ENCODE peak calls at places on chromosomes 1 and 21, in eight cellular contexts. One of them, this sample, is unnamed.

GRCh38 chr1:62689524-62689923 is 1.3 kb upstream of the DOCK7 start:
- DNase-seq in ELR: peak
- DNase-seq in stimulated activated CD4-positive, alpha-beta T cell treated with anti-CD3 and anti-CD28 coated beads, TNF-alpha, amount 100 ng/mL, for 1 hour: no peak
- DNase-seq in anterior cingulate cortex: no peak
- DNase-seq in sciatic nerve: no peak
- DNase-seq in heart left ventricle: no peak
- DNase-seq in coronary artery: no peak
- DNase-seq in cerebellar cortex: no peak
- DNase-seq in this sample: no peak

GRCh38 chr1:111944121-111944785 is 45.2 kb downstream of the KCND3 start:
- DNase-seq in ELR: no peak
- DNase-seq in stimulated activated CD4-positive, alpha-beta T cell treated with anti-CD3 and anti-CD28 coated beads, TNF-alpha, amount 100 ng/mL, for 1 hour: no peak
- DNase-seq in anterior cingulate cortex: no peak
- DNase-seq in sciatic nerve: no peak
- DNase-seq in heart left ventricle: peak
- DNase-seq in coronary artery: no peak
- DNase-seq in cerebellar cortex: peak
- DNase-seq in this sample: no peak

GRCh38 chr1:41762777-41763176 is 155.9 kb downstream of the HIVEP3 start:
- DNase-seq in ELR: no peak
- DNase-seq in stimulated activated CD4-positive, alpha-beta T cell treated with anti-CD3 and anti-CD28 coated beads, TNF-alpha, amount 100 ng/mL, for 1 hour: no peak
- DNase-seq in anterior cingulate cortex: no peak
- DNase-seq in sciatic nerve: no peak
- DNase-seq in heart left ventricle: no peak
- DNase-seq in coronary artery: no peak
- DNase-seq in cerebellar cortex: no peak
- DNase-seq in this sample: no peak

GRCh38 chr1:203408485-203409229 is 57.7 kb upstream of the FMOD start:
- DNase-seq in ELR: peak
- DNase-seq in stimulated activated CD4-positive, alpha-beta T cell treated with anti-CD3 and anti-CD28 coated beads, TNF-alpha, amount 100 ng/mL, for 1 hour: no peak
- DNase-seq in anterior cingulate cortex: no peak
- DNase-seq in sciatic nerve: peak
- DNase-seq in heart left ventricle: peak
- DNase-seq in coronary artery: peak
- DNase-seq in cerebellar cortex: peak
- DNase-seq in this sample: peak

GRCh38 chr1:65265296-65266271 is 43.8 kb upstream of the DNAJC6 start:
- DNase-seq in ELR: peak
- DNase-seq in stimulated activated CD4-positive, alpha-beta T cell treated with anti-CD3 and anti-CD28 coated beads, TNF-alpha, amount 100 ng/mL, for 1 hour: no peak
- DNase-seq in anterior cingulate cortex: no peak
- DNase-seq in sciatic nerve: peak
- DNase-seq in heart left ventricle: peak
- DNase-seq in coronary artery: no peak
- DNase-seq in cerebellar cortex: peak
- DNase-seq in this sample: peak

GRCh38 chr1:16318544-16318943 is 33.7 kb downstream of the FBXO42 start:
- DNase-seq in ELR: no peak
- DNase-seq in stimulated activated CD4-positive, alpha-beta T cell treated with anti-CD3 and anti-CD28 coated beads, TNF-alpha, amount 100 ng/mL, for 1 hour: no peak
- DNase-seq in anterior cingulate cortex: no peak
- DNase-seq in sciatic nerve: peak
- DNase-seq in heart left ventricle: peak
- DNase-seq in coronary artery: no peak
- DNase-seq in cerebellar cortex: no peak
- DNase-seq in this sample: no peak

GRCh38 chr1:19313961-19314882 is 2.1 kb downstream of the SLC66A1 start:
- DNase-seq in ELR: no peak
- DNase-seq in stimulated activated CD4-positive, alpha-beta T cell treated with anti-CD3 and anti-CD28 coated beads, TNF-alpha, amount 100 ng/mL, for 1 hour: no peak
- DNase-seq in anterior cingulate cortex: no peak
- DNase-seq in sciatic nerve: peak
- DNase-seq in heart left ventricle: no peak
- DNase-seq in coronary artery: no peak
- DNase-seq in cerebellar cortex: no peak
- DNase-seq in this sample: no peak

GRCh38 chr1:38436006-38436405 is 389.4 kb upstream of the POU3F1 start:
- DNase-seq in ELR: no peak
- DNase-seq in stimulated activated CD4-positive, alpha-beta T cell treated with anti-CD3 and anti-CD28 coated beads, TNF-alpha, amount 100 ng/mL, for 1 hour: no peak
- DNase-seq in anterior cingulate cortex: no peak
- DNase-seq in sciatic nerve: no peak
- DNase-seq in heart left ventricle: no peak
- DNase-seq in coronary artery: no peak
- DNase-seq in cerebellar cortex: no peak
- DNase-seq in this sample: no peak

GRCh38 chr1:99886179-99886578 is 36.0 kb downstream of the AGL start:
- DNase-seq in ELR: no peak
- DNase-seq in stimulated activated CD4-positive, alpha-beta T cell treated with anti-CD3 and anti-CD28 coated beads, TNF-alpha, amount 100 ng/mL, for 1 hour: no peak
- DNase-seq in anterior cingulate cortex: no peak
- DNase-seq in sciatic nerve: no peak
- DNase-seq in heart left ventricle: no peak
- DNase-seq in coronary artery: no peak
- DNase-seq in cerebellar cortex: no peak
- DNase-seq in this sample: no peak

GRCh38 chr1:118485757-118486156 is 300.7 kb upstream of the SPAG17 start:
- DNase-seq in ELR: no peak
- DNase-seq in stimulated activated CD4-positive, alpha-beta T cell treated with anti-CD3 and anti-CD28 coated beads, TNF-alpha, amount 100 ng/mL, for 1 hour: no peak
- DNase-seq in anterior cingulate cortex: no peak
- DNase-seq in sciatic nerve: no peak
- DNase-seq in heart left ventricle: no peak
- DNase-seq in coronary artery: no peak
- DNase-seq in cerebellar cortex: no peak
- DNase-seq in this sample: no peak

GRCh38 chr1:81410351-81410750 is 390.4 kb upstream of the ADGRL2 start:
- DNase-seq in ELR: no peak
- DNase-seq in stimulated activated CD4-positive, alpha-beta T cell treated with anti-CD3 and anti-CD28 coated beads, TNF-alpha, amount 100 ng/mL, for 1 hour: no peak
- DNase-seq in anterior cingulate cortex: no peak
- DNase-seq in sciatic nerve: no peak
- DNase-seq in heart left ventricle: no peak
- DNase-seq in coronary artery: no peak
- DNase-seq in cerebellar cortex: peak
- DNase-seq in this sample: no peak

GRCh38 chr21:21559285-21560045 is 561.3 kb downstream of the NCAM2 start:
- DNase-seq in ELR: no peak
- DNase-seq in stimulated activated CD4-positive, alpha-beta T cell treated with anti-CD3 and anti-CD28 coated beads, TNF-alpha, amount 100 ng/mL, for 1 hour: no peak
- DNase-seq in anterior cingulate cortex: no peak
- DNase-seq in sciatic nerve: no peak
- DNase-seq in heart left ventricle: no peak
- DNase-seq in coronary artery: no peak
- DNase-seq in cerebellar cortex: no peak
- DNase-seq in this sample: no peak

GRCh38 chr1:94982403-94982802 is 55.5 kb upstream of the CNN3 start:
- DNase-seq in ELR: no peak
- DNase-seq in stimulated activated CD4-positive, alpha-beta T cell treated with anti-CD3 and anti-CD28 coated beads, TNF-alpha, amount 100 ng/mL, for 1 hour: no peak
- DNase-seq in anterior cingulate cortex: no peak
- DNase-seq in sciatic nerve: no peak
- DNase-seq in heart left ventricle: no peak
- DNase-seq in coronary artery: no peak
- DNase-seq in cerebellar cortex: no peak
- DNase-seq in this sample: no peak

GRCh38 chr1:6491480-6491962 is at the start of gene PLEKHG5:
- DNase-seq in ELR: peak
- DNase-seq in stimulated activated CD4-positive, alpha-beta T cell treated with anti-CD3 and anti-CD28 coated beads, TNF-alpha, amount 100 ng/mL, for 1 hour: no peak
- DNase-seq in anterior cingulate cortex: no peak
- DNase-seq in sciatic nerve: no peak
- DNase-seq in heart left ventricle: no peak
- DNase-seq in coronary artery: no peak
- DNase-seq in cerebellar cortex: peak
- DNase-seq in this sample: no peak

GRCh38 chr1:115782571-115783281 is 14.2 kb upstream of the CASQ2 start:
- DNase-seq in ELR: peak
- DNase-seq in stimulated activated CD4-positive, alpha-beta T cell treated with anti-CD3 and anti-CD28 coated beads, TNF-alpha, amount 100 ng/mL, for 1 hour: no peak
- DNase-seq in anterior cingulate cortex: no peak
- DNase-seq in sciatic nerve: no peak
- DNase-seq in heart left ventricle: no peak
- DNase-seq in coronary artery: no peak
- DNase-seq in cerebellar cortex: no peak
- DNase-seq in this sample: no peak

GRCh38 chr1:44778705-44779576 is 3.6 kb downstream of the RPS8 start:
- DNase-seq in ELR: no peak
- DNase-seq in stimulated activated CD4-positive, alpha-beta T cell treated with anti-CD3 and anti-CD28 coated beads, TNF-alpha, amount 100 ng/mL, for 1 hour: no peak
- DNase-seq in anterior cingulate cortex: no peak
- DNase-seq in sciatic nerve: no peak
- DNase-seq in heart left ventricle: no peak
- DNase-seq in coronary artery: no peak
- DNase-seq in cerebellar cortex: no peak
- DNase-seq in this sample: no peak

GRCh38 chr1:228894442-228894989 is 159.2 kb downstream of the RHOU start:
- DNase-seq in ELR: no peak
- DNase-seq in stimulated activated CD4-positive, alpha-beta T cell treated with anti-CD3 and anti-CD28 coated beads, TNF-alpha, amount 100 ng/mL, for 1 hour: no peak
- DNase-seq in anterior cingulate cortex: no peak
- DNase-seq in sciatic nerve: no peak
- DNase-seq in heart left ventricle: no peak
- DNase-seq in coronary artery: peak
- DNase-seq in cerebellar cortex: no peak
- DNase-seq in this sample: no peak

GRCh38 chr1:156129687-156130577 is 15.4 kb downstream of the LMNA start:
- DNase-seq in ELR: peak
- DNase-seq in stimulated activated CD4-positive, alpha-beta T cell treated with anti-CD3 and anti-CD28 coated beads, TNF-alpha, amount 100 ng/mL, for 1 hour: peak
- DNase-seq in anterior cingulate cortex: no peak
- DNase-seq in sciatic nerve: peak
- DNase-seq in heart left ventricle: peak
- DNase-seq in coronary artery: peak
- DNase-seq in cerebellar cortex: peak
- DNase-seq in this sample: peak

GRCh38 chr1:100219879-100220278 is 29.8 kb downstream of the DBT start:
- DNase-seq in ELR: peak
- DNase-seq in stimulated activated CD4-positive, alpha-beta T cell treated with anti-CD3 and anti-CD28 coated beads, TNF-alpha, amount 100 ng/mL, for 1 hour: no peak
- DNase-seq in anterior cingulate cortex: no peak
- DNase-seq in sciatic nerve: no peak
- DNase-seq in heart left ventricle: no peak
- DNase-seq in coronary artery: no peak
- DNase-seq in cerebellar cortex: no peak
- DNase-seq in this sample: no peak

GRCh38 chr1:24191860-24192259 is 4.8 kb upstream of the IFNLR1 start:
- DNase-seq in ELR: peak
- DNase-seq in stimulated activated CD4-positive, alpha-beta T cell treated with anti-CD3 and anti-CD28 coated beads, TNF-alpha, amount 100 ng/mL, for 1 hour: no peak
- DNase-seq in anterior cingulate cortex: no peak
- DNase-seq in sciatic nerve: no peak
- DNase-seq in heart left ventricle: no peak
- DNase-seq in coronary artery: no peak
- DNase-seq in cerebellar cortex: no peak
- DNase-seq in this sample: no peak

GRCh38 chr1:12095822-12096263 is 32.7 kb downstream of the TNFRSF8 start:
- DNase-seq in ELR: peak
- DNase-seq in stimulated activated CD4-positive, alpha-beta T cell treated with anti-CD3 and anti-CD28 coated beads, TNF-alpha, amount 100 ng/mL, for 1 hour: no peak
- DNase-seq in anterior cingulate cortex: no peak
- DNase-seq in sciatic nerve: no peak
- DNase-seq in heart left ventricle: no peak
- DNase-seq in coronary artery: no peak
- DNase-seq in cerebellar cortex: no peak
- DNase-seq in this sample: no peak

GRCh38 chr1:223628858-223629257 is 36.6 kb downstream of the CAPN8 start:
- DNase-seq in ELR: no peak
- DNase-seq in stimulated activated CD4-positive, alpha-beta T cell treated with anti-CD3 and anti-CD28 coated beads, TNF-alpha, amount 100 ng/mL, for 1 hour: no peak
- DNase-seq in anterior cingulate cortex: no peak
- DNase-seq in sciatic nerve: no peak
- DNase-seq in heart left ventricle: no peak
- DNase-seq in coronary artery: no peak
- DNase-seq in cerebellar cortex: no peak
- DNase-seq in this sample: no peak

GRCh38 chr1:203214889-203215288 is 14.6 kb downstream of the CHIT1 start:
- DNase-seq in ELR: no peak
- DNase-seq in stimulated activated CD4-positive, alpha-beta T cell treated with anti-CD3 and anti-CD28 coated beads, TNF-alpha, amount 100 ng/mL, for 1 hour: no peak
- DNase-seq in anterior cingulate cortex: no peak
- DNase-seq in sciatic nerve: no peak
- DNase-seq in heart left ventricle: no peak
- DNase-seq in coronary artery: no peak
- DNase-seq in cerebellar cortex: no peak
- DNase-seq in this sample: no peak

GRCh38 chr21:18832950-18833349 is 429.4 kb upstream of the TMPRSS15 start:
- DNase-seq in ELR: peak
- DNase-seq in stimulated activated CD4-positive, alpha-beta T cell treated with anti-CD3 and anti-CD28 coated beads, TNF-alpha, amount 100 ng/mL, for 1 hour: no peak
- DNase-seq in anterior cingulate cortex: no peak
- DNase-seq in sciatic nerve: no peak
- DNase-seq in heart left ventricle: no peak
- DNase-seq in coronary artery: no peak
- DNase-seq in cerebellar cortex: no peak
- DNase-seq in this sample: no peak

GRCh38 chr1:180194546-180195207 is 35.4 kb upstream of the LHX4 start:
- DNase-seq in ELR: no peak
- DNase-seq in stimulated activated CD4-positive, alpha-beta T cell treated with anti-CD3 and anti-CD28 coated beads, TNF-alpha, amount 100 ng/mL, for 1 hour: no peak
- DNase-seq in anterior cingulate cortex: no peak
- DNase-seq in sciatic nerve: no peak
- DNase-seq in heart left ventricle: no peak
- DNase-seq in coronary artery: no peak
- DNase-seq in cerebellar cortex: no peak
- DNase-seq in this sample: no peak

GRCh38 chr21:43917515-43918384 is 52.7 kb downstream of the AGPAT3 start:
- DNase-seq in ELR: no peak
- DNase-seq in stimulated activated CD4-positive, alpha-beta T cell treated with anti-CD3 and anti-CD28 coated beads, TNF-alpha, amount 100 ng/mL, for 1 hour: no peak
- DNase-seq in anterior cingulate cortex: no peak
- DNase-seq in sciatic nerve: no peak
- DNase-seq in heart left ventricle: no peak
- DNase-seq in coronary artery: no peak
- DNase-seq in cerebellar cortex: no peak
- DNase-seq in this sample: no peak

GRCh38 chr1:173555651-173556305 is 47.1 kb downstream of the SLC9C2 start:
- DNase-seq in ELR: peak
- DNase-seq in stimulated activated CD4-positive, alpha-beta T cell treated with anti-CD3 and anti-CD28 coated beads, TNF-alpha, amount 100 ng/mL, for 1 hour: no peak
- DNase-seq in anterior cingulate cortex: no peak
- DNase-seq in sciatic nerve: no peak
- DNase-seq in heart left ventricle: no peak
- DNase-seq in coronary artery: no peak
- DNase-seq in cerebellar cortex: no peak
- DNase-seq in this sample: no peak

GRCh38 chr1:99456536-99456935 is 189.4 kb upstream of the PALMD start:
- DNase-seq in ELR: peak
- DNase-seq in stimulated activated CD4-positive, alpha-beta T cell treated with anti-CD3 and anti-CD28 coated beads, TNF-alpha, amount 100 ng/mL, for 1 hour: no peak
- DNase-seq in anterior cingulate cortex: no peak
- DNase-seq in sciatic nerve: no peak
- DNase-seq in heart left ventricle: no peak
- DNase-seq in coronary artery: no peak
- DNase-seq in cerebellar cortex: peak
- DNase-seq in this sample: no peak

GRCh38 chr1:9561429-9561828 is 22.2 kb downstream of the SLC25A33 start:
- DNase-seq in ELR: peak
- DNase-seq in stimulated activated CD4-positive, alpha-beta T cell treated with anti-CD3 and anti-CD28 coated beads, TNF-alpha, amount 100 ng/mL, for 1 hour: no peak
- DNase-seq in anterior cingulate cortex: no peak
- DNase-seq in sciatic nerve: no peak
- DNase-seq in heart left ventricle: peak
- DNase-seq in coronary artery: no peak
- DNase-seq in cerebellar cortex: peak
- DNase-seq in this sample: no peak

GRCh38 chr1:33541966-33542365 is 69.5 kb downstream of the ZSCAN20 start:
- DNase-seq in ELR: no peak
- DNase-seq in stimulated activated CD4-positive, alpha-beta T cell treated with anti-CD3 and anti-CD28 coated beads, TNF-alpha, amount 100 ng/mL, for 1 hour: no peak
- DNase-seq in anterior cingulate cortex: no peak
- DNase-seq in sciatic nerve: no peak
- DNase-seq in heart left ventricle: no peak
- DNase-seq in coronary artery: no peak
- DNase-seq in cerebellar cortex: no peak
- DNase-seq in this sample: no peak

GRCh38 chr1:230865062-230865817 is 3.1 kb downstream of the C1orf198 start:
- DNase-seq in ELR: no peak
- DNase-seq in stimulated activated CD4-positive, alpha-beta T cell treated with anti-CD3 and anti-CD28 coated beads, TNF-alpha, amount 100 ng/mL, for 1 hour: no peak
- DNase-seq in anterior cingulate cortex: no peak
- DNase-seq in sciatic nerve: no peak
- DNase-seq in heart left ventricle: no peak
- DNase-seq in coronary artery: no peak
- DNase-seq in cerebellar cortex: no peak
- DNase-seq in this sample: no peak

GRCh38 chr1:153945795-153946621 is 510 bp downstream of the DENND4B start:
- DNase-seq in ELR: peak
- DNase-seq in stimulated activated CD4-positive, alpha-beta T cell treated with anti-CD3 and anti-CD28 coated beads, TNF-alpha, amount 100 ng/mL, for 1 hour: peak
- DNase-seq in anterior cingulate cortex: peak
- DNase-seq in sciatic nerve: peak
- DNase-seq in heart left ventricle: peak
- DNase-seq in coronary artery: peak
- DNase-seq in cerebellar cortex: peak
- DNase-seq in this sample: peak

GRCh38 chr1:32361308-32361673 is 994 bp downstream of the FAM229A start:
- DNase-seq in ELR: no peak
- DNase-seq in stimulated activated CD4-positive, alpha-beta T cell treated with anti-CD3 and anti-CD28 coated beads, TNF-alpha, amount 100 ng/mL, for 1 hour: no peak
- DNase-seq in anterior cingulate cortex: no peak
- DNase-seq in sciatic nerve: peak
- DNase-seq in heart left ventricle: no peak
- DNase-seq in coronary artery: no peak
- DNase-seq in cerebellar cortex: no peak
- DNase-seq in this sample: no peak

GRCh38 chr1:214415131-214415530 is 134.2 kb downstream of the SMYD2 start:
- DNase-seq in ELR: no peak
- DNase-seq in stimulated activated CD4-positive, alpha-beta T cell treated with anti-CD3 and anti-CD28 coated beads, TNF-alpha, amount 100 ng/mL, for 1 hour: no peak
- DNase-seq in anterior cingulate cortex: no peak
- DNase-seq in sciatic nerve: no peak
- DNase-seq in heart left ventricle: no peak
- DNase-seq in coronary artery: no peak
- DNase-seq in cerebellar cortex: no peak
- DNase-seq in this sample: no peak